ENCODE peak calls at places on chromosomes 6 and 20, in eight cellular contexts. H, C, X, N, P, J, E and F are unnamed samples.

GRCh38 chr6:2471474-2471873 is 226.1 kb upstream of the GMDS start:
- DNase-seq in H (no peak), C (no peak), X (no peak), N (no peak), P (no peak), J (no peak), E (no peak), F (no peak)

GRCh38 chr20:34123309-34123708 is 11.3 kb upstream of the EIF2S2 start:
- DNase-seq in H (no peak), C (no peak), X (no peak), N (no peak), P (no peak), J (no peak), E (no peak), F (no peak)

GRCh38 chr6:71289039-71289801 is 609 bp downstream of the OGFRL1 start:
- DNase-seq in H (no peak), C (no peak), X (peak; percentile 38), N (peak; percentile 41), P (peak; percentile 50), J (peak; percentile 26), E (peak; percentile 37), F (peak; percentile 60)

GRCh38 chr6:54301770-54302169 is 6.5 kb upstream of the TINAG start:
- DNase-seq in H (no peak), C (no peak), X (no peak), N (no peak), P (no peak), J (no peak), E (no peak), F (no peak)

GRCh38 chr6:27541212-27541931 is 68.5 kb upstream of the ZNF184 start:
- DNase-seq in H (no peak), C (no peak), X (no peak), N (no peak), P (peak; percentile 84), J (no peak), E (peak; percentile 59), F (no peak)

GRCh38 chr6:147022041-147022440 is 182.2 kb upstream of the STXBP5 start:
- DNase-seq in H (no peak), C (no peak), X (no peak), N (no peak), P (no peak), J (no peak), E (peak; percentile 44), F (no peak)

GRCh38 chr20:59780494-59781185 is 152.8 kb downstream of the SYCP2 start:
- DNase-seq in H (no peak), C (no peak), X (no peak), N (no peak), P (no peak), J (no peak), E (no peak), F (no peak)

GRCh38 chr6:40586800-40587201 is 363 bp downstream of the LRFN2 start:
- DNase-seq in H (no peak), C (no peak), X (peak; percentile 39), N (no peak), P (no peak), J (no peak), E (no peak), F (no peak)

GRCh38 chr6:138145402-138145801 is 16.3 kb upstream of the ARFGEF3 start:
- DNase-seq in H (no peak), C (no peak), X (no peak), N (no peak), P (no peak), J (no peak), E (no peak), F (no peak)

GRCh38 chr6:158068893-158069799 is 87.5 kb downstream of the SYNJ2 start:
- DNase-seq in H (no peak), C (peak; percentile 85), X (no peak), N (no peak), P (no peak), J (peak; percentile 76), E (peak; percentile 61), F (peak; percentile 78)

GRCh38 chr6:158642805-158643489 is 1.6 kb downstream of the DYNLT1 start:
- DNase-seq in H (no peak), C (no peak), X (no peak), N (no peak), P (no peak), J (no peak), E (peak; percentile 23), F (no peak)

GRCh38 chr6:62367601-62368000 is 81.6 kb upstream of the KHDRBS2 start:
- DNase-seq in H (no peak), C (no peak), X (no peak), N (peak; percentile 0), P (no peak), J (no peak), E (no peak), F (no peak)

GRCh38 chr6:54232703-54233102 is 75.5 kb upstream of the TINAG start:
- DNase-seq in H (no peak), C (no peak), X (no peak), N (no peak), P (no peak), J (no peak), E (no peak), F (no peak)

GRCh38 chr20:45842169-45842812 is 8.7 kb downstream of the SNX21 start:
- DNase-seq in H (no peak), C (no peak), X (no peak), N (no peak), P (no peak), J (no peak), E (peak; percentile 80), F (no peak)

GRCh38 chr6:21992178-21992967 is 304.5 kb downstream of the PRL start:
- DNase-seq in H (no peak), C (no peak), X (no peak), N (no peak), P (no peak), J (no peak), E (peak; percentile 53), F (no peak)

GRCh38 chr6:31738048-31738979 is 1.5 kb upstream of the MSH5 start:
- DNase-seq in H (no peak), C (peak; percentile 81), X (no peak), N (peak; percentile 47), P (no peak), J (peak; percentile 56), E (peak; percentile 90), F (peak; percentile 75)

GRCh38 chr6:7247179-7247456 is 65.9 kb downstream of the SSR1 start:
- DNase-seq in H (no peak), C (no peak), X (no peak), N (no peak), P (no peak), J (no peak), E (no peak), F (peak; percentile 38)

GRCh38 chr20:32574296-32575226 is 10.6 kb downstream of the NOL4L start:
- DNase-seq in H (no peak), C (no peak), X (no peak), N (no peak), P (no peak), J (no peak), E (peak; percentile 82), F (no peak)

GRCh38 chr6:166572370-166573261 is 13.9 kb downstream of the RAMACL start:
- DNase-seq in H (no peak), C (no peak), X (no peak), N (no peak), P (peak; percentile 49), J (no peak), E (peak; percentile 76), F (peak; percentile 63)

GRCh38 chr20:62772994-62773858 is 23.0 kb upstream of the MRGBP start:
- DNase-seq in H (no peak), C (no peak), X (no peak), N (no peak), P (no peak), J (no peak), E (no peak), F (no peak)

GRCh38 chr6:2870046-2870636 is 28.5 kb upstream of the SERPINB1 start:
- DNase-seq in H (no peak), C (no peak), X (no peak), N (no peak), P (no peak), J (no peak), E (no peak), F (no peak)

GRCh38 chr6:161677188-161677587 is 403.3 kb upstream of the AGPAT4 start:
- DNase-seq in H (no peak), C (no peak), X (no peak), N (no peak), P (no peak), J (no peak), E (no peak), F (no peak)

GRCh38 chr6:141986457-141986856 is 146.3 kb upstream of the GJE1 start:
- DNase-seq in H (no peak), C (no peak), X (no peak), N (no peak), P (no peak), J (no peak), E (no peak), F (no peak)

GRCh38 chr6:152783217-152783878 is 32.8 kb downstream of the VIP start:
- DNase-seq in H (no peak), C (no peak), X (no peak), N (no peak), P (no peak), J (no peak), E (no peak), F (no peak)

GRCh38 chr20:43737925-43738324 is 11.1 kb upstream of the GTSF1L start:
- DNase-seq in H (no peak), C (no peak), X (no peak), N (no peak), P (no peak), J (no peak), E (no peak), F (no peak)

GRCh38 chr6:35717449-35718353 is 19.1 kb upstream of the ARMC12 start:
- DNase-seq in H (no peak), C (peak; percentile 28), X (no peak), N (no peak), P (no peak), J (no peak), E (no peak), F (no peak)

GRCh38 chr6:37005061-37005810 is at the start of gene FGD2:
- DNase-seq in H (no peak), C (no peak), X (no peak), N (peak; percentile 84), P (no peak), J (peak; percentile 35), E (no peak), F (no peak)

GRCh38 chr6:134768936-134769335 is 181.0 kb downstream of the ALDH8A1 start:
- DNase-seq in H (no peak), C (no peak), X (no peak), N (no peak), P (no peak), J (no peak), E (no peak), F (no peak)
- TF ChIP-seq CTCF in H (no peak), C (no peak), X (no peak), N (no peak), P (no peak), J (no peak), E (no peak), F (no peak)

GRCh38 chr6:170443151-170443662 is 109.9 kb downstream of the PSMB1 start:
- DNase-seq in H (no peak), C (no peak), X (no peak), N (no peak), P (no peak), J (no peak), E (no peak), F (no peak)
- TF ChIP-seq CTCF in H (no peak), C (no peak), X (no peak), N (peak; percentile 4), P (no peak), J (no peak), E (no peak), F (no peak)

GRCh38 chr6:163147988-163148387 is 266.5 kb upstream of the QKI start:
- DNase-seq in H (no peak), C (no peak), X (no peak), N (no peak), P (no peak), J (no peak), E (no peak), F (no peak)
- TF ChIP-seq CTCF in H (no peak), C (no peak), X (peak; percentile 39), N (peak; percentile 8), P (no peak), J (no peak), E (no peak), F (no peak)

GRCh38 chr6:156102129-156102528 is 646.5 kb upstream of the NOX3 start:
- DNase-seq in H (no peak), C (no peak), X (no peak), N (no peak), P (peak; percentile 17), J (no peak), E (no peak), F (no peak)
- TF ChIP-seq CTCF in H (no peak), C (no peak), X (no peak), N (peak; percentile 51), P (no peak), J (no peak), E (no peak), F (no peak)